ENCODE peak calls at places on chromosomes 1 and 21, in five cellular contexts. Z, K, G, J and I are unnamed samples.

GRCh38 chr1:41369531-41369930 is 8.3 kb downstream of the FOXO6 start:
- DNase-seq in Z (peak; percentile 24), J (no peak), K (no peak), G (no peak), I (no peak)

GRCh38 chr1:204621391-204621790 is 64.1 kb downstream of the LRRN2 start:
- DNase-seq in K (no peak), G (no peak), Z (no peak), J (no peak), I (no peak)

GRCh38 chr1:107820797-107821196 is 144.2 kb downstream of the VAV3 start:
- DNase-seq in Z (no peak), K (no peak), G (no peak), J (peak; percentile 31), I (no peak)

GRCh38 chr1:246773213-246773641 is 49.0 kb downstream of the SCCPDH start:
- DNase-seq in G (no peak), J (no peak), K (no peak), Z (no peak), I (no peak)

GRCh38 chr1:172380441-172381244 is 39.8 kb upstream of the C1orf105 start:
- DNase-seq in G (no peak), K (no peak), J (no peak), Z (no peak), I (no peak)

GRCh38 chr1:159441360-159441759 is 1.8 kb downstream of the OR10J1 start:
- DNase-seq in K (no peak), G (no peak), Z (no peak), J (no peak), I (no peak)

GRCh38 chr1:17090844-17091243 is 28.4 kb downstream of the PADI2 start:
- DNase-seq in G (no peak), Z (no peak), K (no peak), J (no peak), I (no peak)

GRCh38 chr1:230145505-230145899 is 78.5 kb downstream of the GALNT2 start:
- DNase-seq in J (no peak), K (no peak), G (no peak), Z (no peak), I (no peak)

GRCh38 chr1:235423214-235423652 is 56.0 kb downstream of the TBCE start:
- DNase-seq in G (no peak), Z (no peak), K (no peak), J (no peak), I (no peak)

GRCh38 chr1:147622731-147623130 is 47.6 kb downstream of the ACP6 start:
- DNase-seq in K (no peak), Z (no peak), G (no peak), J (no peak), I (no peak)

GRCh38 chr1:15411593-15412487 is 2.2 kb downstream of the EFHD2 start:
- DNase-seq in J (no peak), K (peak; percentile 80), G (peak; percentile 56), Z (no peak), I (peak; percentile 81)

GRCh38 chr1:117013310-117013850 is 11.8 kb downstream of the CD101 start:
- DNase-seq in G (no peak), J (no peak), K (no peak), Z (no peak), I (no peak)

GRCh38 chr21:38668501-38668900 is 137.2 kb upstream of the ETS2 start:
- DNase-seq in G (no peak), Z (no peak), K (no peak), J (no peak), I (no peak)

GRCh38 chr1:89873757-89874156 is 52.9 kb downstream of the LRRC8D start:
- DNase-seq in Z (no peak), J (no peak), K (no peak), G (no peak), I (no peak)

GRCh38 chr1:32239790-32240139 is 7.3 kb upstream of the FAM167B start:
- DNase-seq in J (no peak), Z (peak; percentile 51), K (no peak), G (no peak), I (no peak)

GRCh38 chr1:219049411-219049943 is 124.2 kb upstream of the LYPLAL1 start:
- DNase-seq in Z (no peak), J (no peak), G (no peak), K (no peak), I (no peak)

GRCh38 chr21:34076835-34077234 is 3.5 kb downstream of the MRPS6 start:
- DNase-seq in K (no peak), Z (no peak), G (no peak), J (no peak), I (no peak)

GRCh38 chr21:34075760-34076159 is 2.4 kb downstream of the MRPS6 start:
- DNase-seq in J (no peak), Z (no peak), G (no peak), K (no peak), I (no peak)

GRCh38 chr21:34080693-34081092 is 7.3 kb downstream of the MRPS6 start:
- DNase-seq in G (no peak), J (no peak), K (no peak), Z (no peak), I (no peak)

GRCh38 chr21:34077888-34078287 is 4.5 kb downstream of the MRPS6 start:
- DNase-seq in J (no peak), Z (no peak), K (no peak), G (no peak), I (no peak)

GRCh38 chr21:34078915-34079314 is 5.5 kb downstream of the MRPS6 start:
- DNase-seq in Z (no peak), G (no peak), J (no peak), K (no peak), I (no peak)
- H3K4me3 ChIP-seq in Z (no peak overlapping the region), G (no peak overlapping the region), J (no peak overlapping the region), K (no peak overlapping the region), I (no peak overlapping the region)

GRCh38 chr21:44956356-44957046 is 16.7 kb downstream of the SLX9 start:
- DNase-seq in Z (no peak), K (no peak), J (no peak), G (peak; percentile 11), I (no peak)
- H3K36me3 ChIP-seq in Z (no peaks in the 10 kb centered on the region), K (peaks cover 13% of the 10 kb centered on the region), J (no peaks in the 10 kb centered on the region), G (peaks cover 15% of the 10 kb centered on the region), I (peaks cover 81% of the 10 kb centered on the region)

GRCh38 chr21:25280061-25280460 is 327.2 kb downstream of the MRPL39 start:
- DNase-seq in G (no peak), Z (no peak), K (no peak), J (no peak), I (no peak)

GRCh38 chr21:25281134-25281533 is 326.1 kb downstream of the MRPL39 start:
- DNase-seq in G (no peak), J (no peak), K (no peak), Z (no peak), I (no peak)

DNA sequence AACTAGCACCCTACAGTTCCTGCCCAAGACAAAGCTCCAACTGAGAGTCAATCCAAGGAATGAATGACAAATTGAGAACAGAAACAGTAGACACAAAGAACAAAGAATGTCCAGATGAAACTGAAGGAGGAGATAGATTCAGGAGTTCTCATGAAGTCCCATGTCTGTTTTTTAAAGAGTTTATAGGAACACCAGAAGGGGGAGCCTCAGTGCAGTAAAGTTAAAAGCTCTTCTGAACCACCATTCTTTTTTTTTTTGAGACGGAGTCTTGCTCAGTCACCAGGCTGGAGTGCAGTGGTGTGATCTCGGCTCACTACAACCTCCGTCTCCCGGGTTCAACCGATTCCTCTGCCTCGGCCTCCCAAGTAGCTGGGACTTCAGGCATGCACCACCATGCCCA is 323.6 kb downstream of the MRPL39 start:
- DNase-seq in Z (no peak), K (no peak), G (no peak), J (no peak), I (no peak)
- TF ChIP-seq CTCF in Z (no peak), K (peak; percentile 38), G (no peak), J (peak; percentile 41), I (peak; percentile 18)

GRCh38 chr1:47232187-47232874 is at the start of gene TAL1:
- DNase-seq in Z (no peak), K (no peak), G (no peak), J (no peak), I (no peak)

GRCh38 chr1:47229031-47229831 is 2.8 kb downstream of the TAL1 start:
- DNase-seq in G (no peak), Z (no peak), K (no peak), J (no peak), I (no peak)

GRCh38 chr1:47231314-47232186 is 475 bp downstream of the TAL1 start:
- DNase-seq in G (no peak), Z (no peak), K (no peak), J (no peak), I (no peak)

GRCh38 chr1:47229884-47230691 is 1.9 kb downstream of the TAL1 start:
- DNase-seq in K (no peak), J (no peak), Z (no peak), G (no peak), I (no peak)

DNA sequence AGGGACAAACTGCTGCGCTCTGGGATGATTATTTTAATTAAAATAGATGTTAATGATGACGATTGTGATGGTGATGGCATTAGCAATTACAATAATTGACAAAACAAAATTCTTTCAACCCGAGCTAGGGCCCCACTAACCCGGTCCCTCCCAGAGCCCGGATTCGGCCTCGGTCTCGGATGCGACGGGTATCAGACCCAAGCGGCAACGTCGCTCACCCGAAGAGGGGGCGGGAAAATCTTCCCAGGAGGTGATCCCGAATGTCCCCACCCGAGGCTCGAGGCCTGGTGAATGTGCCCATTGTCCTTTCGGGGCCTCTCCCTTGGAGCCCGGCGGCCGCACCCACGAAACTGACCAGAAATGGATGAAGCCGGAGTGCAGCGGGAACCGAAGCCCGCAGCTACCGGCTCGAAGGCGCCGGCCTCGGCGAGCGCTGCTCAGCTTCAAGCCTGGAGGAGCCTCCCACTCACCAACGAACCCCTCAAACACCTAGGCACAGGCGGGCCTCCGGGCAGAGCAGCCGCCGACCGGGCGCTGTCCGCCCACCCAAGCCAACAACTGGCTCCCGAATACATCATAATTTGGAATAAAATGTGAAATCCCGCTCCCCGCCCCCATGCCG is 1.2 kb downstream of the TAL1 start:
- DNase-seq in G (no peak), K (no peak), J (no peak), Z (no peak), I (peak; percentile 77)
- H3K4me3 ChIP-seq in G (peak overlapping the region; percentile 68), K (peak overlapping the region; percentile 41), J (no peak overlapping the region), Z (no peak overlapping the region), I (peak overlapping the region; percentile 18)

GRCh38 chr1:96815914-96816313 is 94.3 kb downstream of the PTBP2 start:
- DNase-seq in K (no peak), G (no peak), J (no peak), Z (no peak), I (no peak)
- H3K36me3 ChIP-seq in K (peaks cover 19% of the 10 kb centered on the region), G (peaks cover 48% of the 10 kb centered on the region), J (no peaks in the 10 kb centered on the region), Z (no peaks in the 10 kb centered on the region), I (no peaks in the 10 kb centered on the region)

GRCh38 chr1:28280501-28280900 is 21.2 kb downstream of the SESN2 start:
- DNase-seq in G (no peak), J (no peak), Z (no peak), K (peak; percentile 68), I (no peak)

GRCh38 chr1:28280961-28281360 is 21.6 kb downstream of the SESN2 start:
- DNase-seq in G (no peak), J (no peak), K (no peak), Z (no peak), I (no peak)

GRCh38 chr1:28278763-28279162 is 19.4 kb downstream of the SESN2 start:
- DNase-seq in G (no peak), K (no peak), J (no peak), Z (no peak), I (no peak)

GRCh38 chr1:28281608-28282425 is 22.5 kb downstream of the SESN2 start:
- DNase-seq in G (no peak), K (no peak), J (no peak), Z (no peak), I (no peak)

GRCh38 chr1:28279721-28280120 is 20.4 kb downstream of the SESN2 start:
- DNase-seq in J (no peak), Z (no peak), K (no peak), G (no peak), I (no peak)
- TF ChIP-seq CTCF in J (no peak), Z (no peak), K (no peak), G (no peak), I (no peak)